ENCODE peak calls at places on chromosomes 3 and 15, in six cellular contexts. R is cardiac fibroblast, F is endothelial cell of umbilical vein, K is left ventricle myocardium inferior, V is sigmoid colon, Y is brain microvascular endothelial cell. A is an unnamed sample.

GRCh38 chr3:112127522-112128494 is 5.2 kb downstream of the GCSAM start:
- DNase-seq in F (no peak), V (no peak), K (no peak), R (no peak), Y (no peak), A (no peak)

GRCh38 chr3:3212781-3213416 is 33.4 kb upstream of the CRBN start:
- DNase-seq in F (no peak), V (no peak), Y (no peak), R (no peak), K (no peak), A (no peak)

GRCh38 chr15:40912478-40912877 is 16.7 kb upstream of the DLL4 start:
- DNase-seq in F (no peak), V (no peak), R (no peak), K (no peak), Y (no peak), A (no peak)

GRCh38 chr3:50294492-50295403 is 2.5 kb upstream of the IFRD2 start:
- DNase-seq in R (no peak), F (no peak), K (peak), Y (no peak), V (peak), A (no peak)

GRCh38 chr3:42515391-42515916 is 13.0 kb downstream of the VIPR1 start:
- DNase-seq in V (no peak), Y (no peak), K (peak), R (no peak), F (no peak), A (no peak)

GRCh38 chr3:52714335-52715302 is 8.7 kb downstream of the SPCS1 start:
- DNase-seq in K (no peak), F (no peak), R (no peak), V (no peak), Y (no peak), A (no peak)

GRCh38 chr3:150545419-150546225 is 674 bp downstream of the SERP1 start:
- DNase-seq in R (no peak), V (peak), Y (no peak), F (peak), K (peak), A (no peak)

GRCh38 chr15:35306361-35306981 is 221.4 kb upstream of the NANOGP8 start:
- DNase-seq in R (peak), K (no peak), F (peak), Y (peak), V (no peak), A (no peak)

GRCh38 chr15:99931703-99932603 is 198.7 kb upstream of the LYSMD4 start:
- DNase-seq in Y (no peak), V (no peak), R (no peak), K (no peak), F (no peak), A (no peak)

GRCh38 chr3:120094776-120095225 is 554 bp upstream of the GSK3B start:
- DNase-seq in V (peak), F (peak), K (peak), R (no peak), Y (peak), A (peak)

GRCh38 chr3:99960941-99961340 is 143.3 kb downstream of the CMSS1 start:
- DNase-seq in K (no peak), Y (no peak), R (no peak), F (peak), V (no peak), A (no peak)

GRCh38 chr3:39809181-39809994 is at the start of gene MYRIP:
- DNase-seq in K (peak), F (peak), Y (no peak), V (peak), R (no peak), A (no peak)

GRCh38 chr3:50433954-50434353 is 69.5 kb downstream of the CACNA2D2 start:
- DNase-seq in F (no peak), K (no peak), V (no peak), Y (no peak), R (no peak), A (no peak)

GRCh38 chr15:48096813-48097212 is 24.0 kb upstream of the SLC24A5 start:
- DNase-seq in Y (peak), F (no peak), K (no peak), R (peak), V (no peak), A (peak)

GRCh38 chr15:39195988-39196486 is 384.8 kb upstream of the THBS1 start:
- DNase-seq in V (no peak), R (peak), Y (peak), F (peak), K (no peak), A (peak)

GRCh38 chr15:62165029-62165792 is at the start of gene C2CD4B:
- DNase-seq in F (peak), K (peak), V (no peak), Y (no peak), R (peak), A (no peak)

GRCh38 chr15:61522375-61522774 is 293.3 kb upstream of the RORA start:
- DNase-seq in K (no peak), Y (no peak), R (no peak), F (no peak), V (no peak), A (no peak)

GRCh38 chr15:88441076-88441730 is 26.0 kb downstream of the MRPL46 start:
- DNase-seq in F (no peak), R (no peak), K (no peak), V (no peak), Y (no peak), A (no peak)

GRCh38 chr3:177537612-177538011 is 340.3 kb upstream of the TBL1XR1 start:
- DNase-seq in Y (no peak), K (no peak), V (no peak), R (no peak), F (no peak), A (no peak)

GRCh38 chr15:101539492-101539891 is 50.0 kb upstream of the PCSK6 start:
- DNase-seq in F (no peak), R (no peak), Y (no peak), V (peak), K (no peak), A (no peak)

GRCh38 chr15:76903251-76903681 is 1.9 kb downstream of the SCAPER start:
- DNase-seq in R (peak), Y (peak), K (no peak), F (peak), V (no peak), A (no peak)

GRCh38 chr15:65067645-65068416 is at the start of gene RASL12:
- DNase-seq in R (no peak), V (no peak), K (peak), F (no peak), Y (no peak), A (no peak)

GRCh38 chr15:52566889-52567288 is 1.9 kb downstream of the ARPP19 start:
- DNase-seq in Y (no peak), K (no peak), V (no peak), F (peak), R (no peak), A (no peak)

GRCh38 chr3:4981688-4982494 is 2.7 kb downstream of the BHLHE40 start:
- DNase-seq in K (no peak), R (peak), F (peak), Y (peak), V (no peak), A (no peak)

GRCh38 chr3:188284455-188285212 is 130.7 kb downstream of the LPP start:
- DNase-seq in K (no peak), F (no peak), Y (no peak), R (no peak), V (no peak), A (no peak)

GRCh38 chr3:188280627-188281026 is 126.7 kb downstream of the LPP start:
- DNase-seq in Y (no peak), K (no peak), F (no peak), R (no peak), V (no peak), A (no peak)

GRCh38 chr3:188286087-188286513 is 132.1 kb downstream of the LPP start:
- DNase-seq in Y (peak), F (peak), V (peak), R (peak), K (no peak), A (peak)

GRCh38 chr3:188282871-188283270 is 128.9 kb downstream of the LPP start:
- DNase-seq in Y (no peak), V (no peak), K (no peak), F (no peak), R (no peak), A (no peak)

GRCh38 chr3:188283347-188283746 is 129.4 kb downstream of the LPP start:
- DNase-seq in V (no peak), K (no peak), Y (no peak), F (no peak), R (peak), A (no peak)
- TF ChIP-seq CTCF in V (no peak), K (no peak), Y (peak), F (no peak), R (peak), A (no peak)

GRCh38 chr3:131494706-131495105 is 8.1 kb downstream of the MRPL3 start:
- DNase-seq in F (no peak), K (no peak), Y (no peak), R (no peak), V (no peak), A (no peak)
- H3K4me3 ChIP-seq in F (no peak), K (no peak), Y (no peak), R (no peak), V (no peak), A (no peak)

DNA sequence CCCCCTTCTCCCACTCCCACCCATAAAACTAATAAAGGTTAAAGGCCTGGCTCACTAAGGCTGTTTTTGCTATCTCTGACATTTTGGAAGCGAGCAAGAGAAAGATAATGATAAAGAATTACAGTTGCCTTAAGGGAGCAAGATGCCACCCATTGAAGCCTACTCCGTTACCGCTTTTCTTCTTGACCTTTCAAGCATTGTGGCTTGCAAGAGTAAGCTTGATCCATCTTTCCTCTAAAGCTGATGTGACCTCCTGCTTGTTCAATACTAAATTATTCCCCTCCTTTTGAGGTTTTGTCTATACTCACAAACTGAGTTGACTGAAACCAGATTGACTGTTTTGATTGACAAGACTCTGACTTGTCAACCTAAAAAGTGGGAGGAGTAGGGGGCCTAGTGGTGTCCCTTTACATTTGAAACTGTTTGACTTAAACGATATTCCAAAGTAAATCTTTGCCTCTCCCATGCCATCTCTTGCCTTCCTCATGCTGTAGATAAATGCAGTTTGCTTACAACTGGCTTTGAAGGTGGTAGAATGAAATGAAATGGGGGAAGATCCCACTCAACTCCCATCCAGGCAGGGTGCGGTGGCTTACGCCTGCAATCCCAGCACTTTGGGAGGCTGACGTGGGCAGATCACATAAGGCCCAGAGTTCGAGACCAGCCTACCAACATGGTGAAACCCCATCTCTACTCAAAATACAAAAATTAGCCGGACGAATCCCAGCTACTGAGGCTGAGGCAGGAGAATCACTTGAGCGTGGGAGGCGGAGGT is 8.0 kb downstream of the TRIM71 start:
- DNase-seq in K (no peak), Y (no peak), F (no peak), V (no peak), R (no peak), A (no peak)
- TF ChIP-seq CTCF in K (no peak), Y (no peak), F (no peak), V (no peak), R (no peak), A (no peak)

DNA sequence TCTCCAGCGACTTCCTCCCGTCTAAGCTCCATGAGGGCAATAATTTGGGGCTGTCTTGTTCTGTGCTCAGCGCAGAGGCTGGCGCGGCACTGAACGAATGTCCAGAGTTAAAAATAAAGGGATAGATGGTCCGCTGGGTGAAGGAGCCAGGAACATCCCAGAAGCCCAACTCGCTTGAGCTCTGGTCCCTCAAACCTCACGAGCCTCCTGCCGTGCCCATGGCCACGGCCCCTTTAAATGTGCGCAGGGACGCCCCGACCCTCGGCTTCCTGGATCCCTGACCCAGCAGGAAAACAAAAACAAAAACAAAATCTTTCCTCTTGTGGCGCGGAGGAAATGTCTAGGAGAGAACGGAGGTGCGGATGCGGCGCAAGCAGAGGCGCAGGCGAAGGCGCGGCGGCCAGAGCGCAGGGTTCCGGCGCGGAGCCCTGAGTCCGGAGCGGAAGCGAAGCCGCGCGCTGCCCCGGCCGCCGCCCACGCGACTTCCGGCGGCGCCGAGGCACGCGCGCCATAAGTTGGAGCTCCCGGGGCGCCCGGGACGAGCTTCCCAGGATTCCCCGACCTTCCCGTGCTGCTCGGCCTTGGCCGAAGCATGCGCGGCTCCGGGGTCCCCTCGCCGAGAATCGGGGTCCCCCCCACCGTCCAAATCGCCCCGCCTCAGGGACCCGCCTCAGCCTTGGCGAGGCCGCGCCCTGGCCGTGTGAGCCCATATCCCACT is 52.9 kb upstream of the WNT7A start:
- DNase-seq in Y (no peak), K (no peak), V (no peak), F (no peak), R (no peak), A (no peak)
- H3K4me3 ChIP-seq in Y (no peak), K (peak), V (no peak), F (no peak), R (peak), A (peak)

GRCh38 chr15:42021593-42021992 is 751 bp upstream of the PLA2G4E start:
- DNase-seq in Y (no peak), R (no peak), F (no peak), V (no peak), K (no peak), A (no peak)
- TF ChIP-seq CTCF in Y (no peak), R (no peak), F (no peak), V (no peak), K (no peak), A (no peak)

DNA sequence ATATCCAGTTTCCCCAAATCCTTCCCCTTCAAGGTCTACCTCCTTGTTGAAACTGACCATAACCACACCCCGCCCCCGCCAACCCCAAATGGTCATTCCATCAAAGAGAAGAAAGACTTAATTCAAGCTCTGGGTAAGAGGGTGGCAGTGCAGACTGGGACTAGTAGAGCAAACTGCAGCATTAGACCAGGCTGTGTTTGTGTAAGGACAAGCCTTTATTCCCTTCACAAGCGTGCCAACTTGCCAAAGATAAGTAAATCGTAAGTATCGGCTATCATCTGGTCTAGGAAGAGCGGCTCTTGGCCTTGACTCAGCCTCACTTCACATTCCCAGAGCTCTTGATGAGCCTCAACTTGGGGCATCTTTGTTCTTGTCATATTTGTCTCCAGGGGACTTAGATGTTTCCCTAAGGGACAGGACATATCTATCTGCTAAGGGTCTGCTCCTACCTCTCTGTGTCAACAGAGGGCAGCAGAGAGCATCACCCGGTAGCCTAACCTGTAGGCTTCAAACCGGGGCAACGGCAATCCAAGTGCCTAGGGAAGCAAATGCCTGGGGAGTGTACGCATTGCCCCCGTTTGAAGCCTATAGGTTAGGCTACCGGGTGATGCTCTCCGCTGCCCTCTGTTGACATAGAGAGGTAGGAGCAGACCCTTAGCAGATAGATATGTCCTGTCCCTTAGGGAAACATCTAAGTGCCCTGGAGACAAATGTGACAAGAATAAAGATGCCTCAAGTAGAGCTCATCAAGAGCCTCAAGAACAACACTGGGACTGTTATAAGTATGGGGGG is 8.9 kb upstream of the MAP3K13 start:
- DNase-seq in Y (peak), K (peak), F (peak), V (peak), R (peak), A (no peak)
- H3K4me3 ChIP-seq in Y (no peak), K (no peak), F (no peak), V (no peak), R (no peak), A (no peak)

DNA sequence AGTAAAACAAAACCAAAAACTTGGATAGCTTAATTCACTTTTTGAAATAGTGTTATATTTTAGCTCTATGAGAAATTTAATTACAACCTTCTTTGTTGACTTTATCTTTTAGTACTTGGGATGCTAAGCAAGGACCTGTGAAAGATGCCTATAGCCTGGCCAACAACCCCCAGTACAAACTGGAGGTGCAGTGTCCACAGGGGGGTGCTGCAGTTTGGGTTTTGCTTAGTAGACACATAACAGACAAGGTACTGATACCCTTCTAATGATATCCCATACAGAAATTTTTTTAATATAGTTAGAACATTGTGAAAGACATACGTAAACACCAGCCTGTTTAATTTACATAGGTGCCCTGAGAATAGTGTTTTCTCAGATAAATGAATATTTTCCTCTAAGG is 35.3 kb downstream of the CAPN7 start:
- DNase-seq in V (peak), K (no peak), R (peak), Y (peak), F (peak), A (no peak)
- TF ChIP-seq CTCF in V (no peak), K (peak), R (peak), Y (peak), F (peak), A (peak)

GRCh38 chr3:46896386-46896785 is 18.9 kb downstream of the PTH1R start:
- DNase-seq in K (peak), Y (no peak), R (no peak), F (no peak), V (no peak), A (no peak)

GRCh38 chr3:46899151-46900006 is 21.9 kb downstream of the PTH1R start:
- DNase-seq in K (peak), V (no peak), R (no peak), Y (no peak), F (no peak), A (no peak)

GRCh38 chr3:46897031-46897430 is 19.5 kb downstream of the PTH1R start:
- DNase-seq in Y (no peak), R (no peak), K (peak), V (no peak), F (no peak), A (no peak)

GRCh38 chr3:46898321-46899150 is 21.0 kb downstream of the PTH1R start:
- DNase-seq in F (no peak), V (no peak), Y (no peak), K (peak), R (no peak), A (no peak)

GRCh38 chr3:46897829-46898320 is 20.4 kb downstream of the PTH1R start:
- DNase-seq in Y (no peak), F (no peak), V (no peak), R (no peak), K (peak), A (no peak)
- H3K4me3 ChIP-seq in Y (no peak), F (no peak), V (no peak), R (no peak), K (no peak), A (no peak)